ENCODE peak calls at places on chromosomes 16 and 17, in five cellular contexts. One of them, this sample, is unnamed.

GRCh38 chr16:80105160-80105559 is 435.6 kb upstream of the DYNLRB2 start:
- DNase-seq in gastrocnemius medialis: no peak
- DNase-seq in adrenal gland: no peak
- DNase-seq in colonic mucosa: no peak
- DNase-seq in A549: no peak
- DNase-seq in this sample: no peak

GRCh38 chr16:72992142-72992601 is 55.8 kb downstream of the ZFHX3 start:
- DNase-seq in gastrocnemius medialis: no peak
- DNase-seq in adrenal gland: no peak
- DNase-seq in colonic mucosa: no peak
- DNase-seq in A549: no peak
- DNase-seq in this sample: no peak

GRCh38 chr17:13311301-13311700 is 290.4 kb downstream of the HS3ST3A1 start:
- DNase-seq in gastrocnemius medialis: no peak
- DNase-seq in adrenal gland: no peak
- DNase-seq in colonic mucosa: no peak
- DNase-seq in A549: no peak
- DNase-seq in this sample: no peak

GRCh38 chr17:15311996-15312395 is 29.4 kb downstream of the TEKT3 start:
- DNase-seq in gastrocnemius medialis: no peak
- DNase-seq in adrenal gland: no peak
- DNase-seq in colonic mucosa: no peak
- DNase-seq in A549: no peak
- DNase-seq in this sample: no peak

GRCh38 chr16:85984947-85985451 is 86.0 kb downstream of the IRF8 start:
- DNase-seq in gastrocnemius medialis: no peak
- DNase-seq in adrenal gland: peak; percentile 23
- DNase-seq in colonic mucosa: peak; percentile 46
- DNase-seq in A549: no peak
- DNase-seq in this sample: no peak

GRCh38 chr17:67605259-67605912 is 112.3 kb upstream of the NOL11 start:
- DNase-seq in gastrocnemius medialis: peak; percentile 22
- DNase-seq in adrenal gland: peak; percentile 85
- DNase-seq in colonic mucosa: no peak
- DNase-seq in A549: no peak
- DNase-seq in this sample: peak; percentile 46

GRCh38 chr17:68972119-68972704 is 17.0 kb upstream of the ABCA8 start:
- DNase-seq in gastrocnemius medialis: no peak
- DNase-seq in adrenal gland: peak; percentile 46
- DNase-seq in colonic mucosa: no peak
- DNase-seq in A549: peak; percentile 20
- DNase-seq in this sample: no peak

GRCh38 chr16:84117482-84117843 is 721 bp upstream of the MBTPS1 start:
- DNase-seq in gastrocnemius medialis: no peak
- DNase-seq in adrenal gland: peak; percentile 16
- DNase-seq in colonic mucosa: no peak
- DNase-seq in A549: peak; percentile 45
- DNase-seq in this sample: no peak

GRCh38 chr17:45040459-45040858 is 11.0 kb downstream of the DCAKD start:
- DNase-seq in gastrocnemius medialis: no peak
- DNase-seq in adrenal gland: no peak
- DNase-seq in colonic mucosa: no peak
- DNase-seq in A549: no peak
- DNase-seq in this sample: no peak

GRCh38 chr17:39903158-39903884 is 15.1 kb downstream of the GSDMB start:
- DNase-seq in gastrocnemius medialis: no peak
- DNase-seq in adrenal gland: no peak
- DNase-seq in colonic mucosa: no peak
- DNase-seq in A549: no peak
- DNase-seq in this sample: no peak

GRCh38 chr17:7262192-7263070 is at the start of gene CLDN7:
- DNase-seq in gastrocnemius medialis: no peak
- DNase-seq in adrenal gland: no peak
- DNase-seq in colonic mucosa: peak; percentile 96
- DNase-seq in A549: no peak
- DNase-seq in this sample: no peak

GRCh38 chr17:7260151-7260550 is 2.1 kb downstream of the CLDN7 start:
- DNase-seq in gastrocnemius medialis: no peak
- DNase-seq in adrenal gland: no peak
- DNase-seq in colonic mucosa: no peak
- DNase-seq in A549: no peak
- DNase-seq in this sample: no peak

GRCh38 chr17:7260601-7261376 is 1.5 kb downstream of the CLDN7 start:
- DNase-seq in gastrocnemius medialis: no peak
- DNase-seq in adrenal gland: peak; percentile 61
- DNase-seq in colonic mucosa: peak; percentile 86
- DNase-seq in A549: no peak
- DNase-seq in this sample: no peak

GRCh38 chr17:7263071-7263800 is 958 bp upstream of the CLDN7 start:
- DNase-seq in gastrocnemius medialis: no peak
- DNase-seq in adrenal gland: no peak
- DNase-seq in colonic mucosa: peak; percentile 98
- DNase-seq in A549: peak; percentile 46
- DNase-seq in this sample: no peak

DNA sequence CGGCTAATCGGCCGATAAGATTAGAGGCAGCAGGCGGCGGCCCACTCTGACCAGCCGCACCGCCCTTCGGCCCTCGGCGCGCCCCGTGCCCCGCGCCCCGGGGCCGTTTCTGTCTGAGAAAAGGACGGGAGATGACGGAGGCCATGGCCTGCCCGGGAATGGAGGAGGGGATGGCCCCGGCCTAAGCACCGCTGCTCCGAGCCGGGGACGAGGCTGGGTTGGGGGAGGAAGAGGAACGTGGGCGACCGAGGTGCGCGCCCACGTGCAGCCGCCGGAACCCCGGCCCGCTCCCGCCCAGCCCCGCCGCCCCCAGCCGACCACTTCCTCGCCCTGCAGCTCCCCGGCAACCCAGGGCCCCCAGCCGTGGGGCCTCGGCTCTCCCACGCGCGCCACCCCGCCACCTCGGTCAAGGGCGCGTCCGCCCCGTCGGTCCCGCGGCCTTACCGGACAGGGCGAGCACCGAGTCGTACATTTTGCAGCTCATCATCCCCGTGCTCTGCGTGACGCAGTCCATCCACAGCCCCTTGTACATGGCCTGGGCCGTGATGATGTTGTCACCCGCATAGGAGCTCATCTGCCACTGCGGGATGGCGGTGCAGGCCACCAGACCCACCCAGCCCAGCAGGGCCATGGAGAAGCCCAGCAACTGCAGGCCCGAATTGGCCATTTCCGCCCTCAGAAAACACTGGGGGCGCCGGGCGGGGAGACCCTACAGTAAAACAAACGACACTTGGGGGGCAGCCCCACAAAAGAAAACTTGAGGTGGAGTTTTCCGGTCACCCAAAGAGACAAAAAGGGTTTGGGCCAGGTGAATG is 694 bp downstream of the CLDN7 start:
- DNase-seq in gastrocnemius medialis: no peak
- DNase-seq in adrenal gland: no peak
- DNase-seq in colonic mucosa: no peak
- DNase-seq in A549: no peak
- DNase-seq in this sample: no peak
- H3K27ac ChIP-seq in gastrocnemius medialis: no peak overlapping the region
- H3K27ac ChIP-seq in adrenal gland: no peak overlapping the region
- H3K27ac ChIP-seq in colonic mucosa: peak overlapping the region; percentile 93
- H3K27ac ChIP-seq in A549: no peak overlapping the region
- H3K27ac ChIP-seq in this sample: no peak overlapping the region

GRCh38 chr16:17481741-17482140 is 11.0 kb upstream of the XYLT1 start:
- DNase-seq in gastrocnemius medialis: no peak
- DNase-seq in adrenal gland: no peak
- DNase-seq in colonic mucosa: peak; percentile 58
- DNase-seq in A549: no peak
- DNase-seq in this sample: no peak
- H3K27ac ChIP-seq in gastrocnemius medialis: no peak overlapping the region
- H3K27ac ChIP-seq in adrenal gland: no peak overlapping the region
- H3K27ac ChIP-seq in colonic mucosa: no peak overlapping the region
- H3K27ac ChIP-seq in A549: no peak overlapping the region
- H3K27ac ChIP-seq in this sample: no peak overlapping the region

DNA sequence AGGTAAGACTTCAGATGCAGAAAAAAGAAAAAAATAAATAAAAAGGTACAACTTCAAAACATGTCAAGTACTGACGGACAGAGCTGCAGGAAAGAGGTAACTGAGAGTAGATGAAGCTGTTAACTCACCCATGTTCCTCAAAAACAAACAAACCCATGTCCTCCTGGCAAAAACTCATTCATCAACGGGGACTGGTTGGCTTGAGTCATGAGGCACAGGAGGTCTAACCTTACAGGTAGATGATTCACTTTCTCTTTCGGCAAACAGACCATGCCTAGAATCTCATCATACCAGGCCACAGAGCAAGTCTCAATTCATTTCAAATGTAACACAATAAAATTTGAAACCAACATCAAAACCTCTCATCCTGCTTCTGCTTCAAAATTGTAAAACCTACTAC is 12.3 kb upstream of the FASN start:
- DNase-seq in gastrocnemius medialis: no peak
- DNase-seq in adrenal gland: no peak
- DNase-seq in colonic mucosa: no peak
- DNase-seq in A549: no peak
- DNase-seq in this sample: no peak
- H3K27ac ChIP-seq in gastrocnemius medialis: no peak overlapping the region
- H3K27ac ChIP-seq in adrenal gland: no peak overlapping the region
- H3K27ac ChIP-seq in colonic mucosa: no peak overlapping the region
- H3K27ac ChIP-seq in A549: no peak overlapping the region
- H3K27ac ChIP-seq in this sample: no peak overlapping the region

DNA sequence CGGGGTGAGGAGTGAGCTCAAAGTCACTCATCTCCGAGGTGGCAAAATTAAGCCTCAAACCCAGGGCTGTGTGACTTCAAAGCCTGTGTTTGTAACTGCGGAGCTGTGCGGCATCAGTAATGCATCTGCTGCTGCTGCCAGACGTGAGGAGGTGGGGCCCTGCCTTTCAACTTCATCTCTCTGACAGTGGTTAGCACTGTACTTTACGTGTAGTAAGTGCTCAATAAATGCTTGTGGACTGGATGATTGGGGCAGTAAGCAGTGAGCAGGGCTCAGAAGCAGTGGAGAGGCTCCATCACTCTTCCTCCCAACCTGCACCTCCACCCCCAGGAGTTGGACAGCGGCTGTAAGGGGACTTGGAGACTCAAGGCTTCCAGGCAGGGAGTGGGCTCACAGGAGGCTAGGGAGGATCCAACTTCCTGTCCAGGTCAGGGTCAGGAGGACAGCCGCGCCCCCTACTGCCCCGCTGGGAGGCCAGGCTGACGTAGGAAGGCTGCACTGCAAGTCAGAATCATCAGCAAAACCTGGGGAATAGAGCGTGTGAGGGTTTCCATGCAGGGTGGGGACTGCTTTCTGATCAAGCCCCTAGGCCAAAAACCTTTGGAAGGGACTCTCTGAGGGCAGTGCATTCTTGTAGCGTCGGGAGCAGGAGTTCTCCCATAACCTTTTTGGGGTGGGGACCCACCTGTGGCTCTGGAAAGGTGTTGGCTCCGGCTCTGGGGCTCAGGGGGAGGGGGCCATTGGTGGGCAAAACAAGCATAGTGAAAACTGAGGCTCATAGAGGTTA is 21.8 kb downstream of the RAI1 start:
- DNase-seq in gastrocnemius medialis: no peak
- DNase-seq in adrenal gland: peak; percentile 70
- DNase-seq in colonic mucosa: no peak
- DNase-seq in A549: peak; percentile 63
- DNase-seq in this sample: no peak
- H3K27ac ChIP-seq in gastrocnemius medialis: no peak overlapping the region
- H3K27ac ChIP-seq in adrenal gland: peak overlapping the region; percentile 20
- H3K27ac ChIP-seq in colonic mucosa: no peak overlapping the region
- H3K27ac ChIP-seq in A549: peak overlapping the region; percentile 48
- H3K27ac ChIP-seq in this sample: no peak overlapping the region

DNA sequence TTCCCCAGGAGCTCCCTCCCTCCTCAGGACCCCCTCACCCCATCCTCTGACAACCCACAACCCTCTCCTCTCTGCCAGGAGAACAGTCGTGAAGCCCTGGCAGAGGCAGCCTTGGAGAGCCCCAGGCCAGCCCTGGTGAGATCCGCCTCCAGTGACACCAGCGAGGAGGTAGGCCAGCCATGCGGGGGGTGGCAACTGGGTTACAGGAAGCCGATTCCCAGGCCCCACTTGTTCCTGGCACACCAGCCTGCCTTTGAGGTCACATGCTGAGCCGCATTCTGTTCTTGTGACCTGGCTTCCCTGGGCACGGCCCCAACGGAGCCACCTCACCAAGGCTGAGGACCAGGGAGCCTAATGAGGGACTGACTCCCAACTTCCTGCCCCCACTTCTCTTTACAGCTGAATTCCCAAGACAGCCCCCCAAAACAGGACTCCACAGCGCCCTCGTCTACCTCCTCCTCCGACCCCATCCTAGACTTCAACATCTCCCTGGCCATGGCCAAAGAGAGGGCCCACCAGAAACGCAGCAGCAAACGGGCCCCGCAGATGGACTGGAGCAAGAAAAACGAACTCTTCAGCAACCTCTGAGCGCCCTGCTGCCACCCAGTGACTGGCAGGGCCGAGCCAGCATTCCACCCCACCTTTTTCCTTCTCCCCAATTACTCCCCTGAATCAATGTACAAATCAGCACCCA is 7.9 kb downstream of the NAT9 start:
- DNase-seq in gastrocnemius medialis: peak; percentile 81
- DNase-seq in adrenal gland: peak; percentile 99
- DNase-seq in colonic mucosa: no peak
- DNase-seq in A549: no peak
- DNase-seq in this sample: peak; percentile 72
- H3K27ac ChIP-seq in gastrocnemius medialis: peak overlapping the region; percentile 56
- H3K27ac ChIP-seq in adrenal gland: peak overlapping the region; percentile 78
- H3K27ac ChIP-seq in colonic mucosa: no peak overlapping the region
- H3K27ac ChIP-seq in A549: peak overlapping the region; percentile 34
- H3K27ac ChIP-seq in this sample: peak overlapping the region; percentile 96

GRCh38 chr17:8588877-8589276 is 41.6 kb downstream of the MYH10 start:
- DNase-seq in gastrocnemius medialis: no peak
- DNase-seq in adrenal gland: no peak
- DNase-seq in colonic mucosa: no peak
- DNase-seq in A549: no peak
- DNase-seq in this sample: no peak
- H3K27ac ChIP-seq in gastrocnemius medialis: no peak overlapping the region
- H3K27ac ChIP-seq in adrenal gland: no peak overlapping the region
- H3K27ac ChIP-seq in colonic mucosa: no peak overlapping the region
- H3K27ac ChIP-seq in A549: no peak overlapping the region
- H3K27ac ChIP-seq in this sample: no peak overlapping the region

GRCh38 chr17:7112527-7113108 is 2.0 kb downstream of the ASGR2 start:
- DNase-seq in gastrocnemius medialis: no peak
- DNase-seq in adrenal gland: no peak
- DNase-seq in colonic mucosa: no peak
- DNase-seq in A549: no peak
- DNase-seq in this sample: no peak
- H3K27ac ChIP-seq in gastrocnemius medialis: no peak overlapping the region
- H3K27ac ChIP-seq in adrenal gland: no peak overlapping the region
- H3K27ac ChIP-seq in colonic mucosa: no peak overlapping the region
- H3K27ac ChIP-seq in A549: no peak overlapping the region
- H3K27ac ChIP-seq in this sample: no peak overlapping the region